ENCODE peak calls at places on chromosomes 3 and 15, in seven cellular contexts. L, R, B, S, Y, W and G are unnamed samples.
A peak's percentile ranks its signal among the peaks of the same experiment; 100 is the strongest.

GRCh38 chr3:114542359-114542758 is 248.5 kb downstream of the TIGIT start:
- DNase-seq in L (no peak), R (no peak), B (no peak), S (no peak), Y (no peak), W (no peak), G (no peak)

GRCh38 chr15:78085928-78086327 is 6.4 kb upstream of the SH2D7 start:
- DNase-seq in L (no peak), R (no peak), B (peak; percentile 85), S (no peak), Y (no peak), W (no peak), G (peak; percentile 79)

GRCh38 chr3:144463916-144464315 is 492.3 kb downstream of the DIPK2A start:
- DNase-seq in L (no peak), R (no peak), B (no peak), S (no peak), Y (no peak), W (no peak), G (no peak)

GRCh38 chr3:17175187-17175839 is 290.6 kb downstream of the PLCL2 start:
- DNase-seq in L (no peak), R (no peak), B (peak; percentile 88), S (no peak), Y (no peak), W (no peak), G (peak; percentile 89)

GRCh38 chr3:6860149-6860548 is 766 bp upstream of the GRM7 start:
- DNase-seq in L (no peak), R (no peak), B (no peak), S (no peak), Y (no peak), W (no peak), G (no peak)

GRCh38 chr15:37490707-37491106 is 390.4 kb upstream of the MEIS2 start:
- DNase-seq in L (no peak), R (no peak), B (no peak), S (no peak), Y (no peak), W (no peak), G (no peak)

GRCh38 chr15:87631093-87631492 is 625.4 kb downstream of the NTRK3 start:
- DNase-seq in L (no peak), R (no peak), B (no peak), S (no peak), Y (no peak), W (no peak), G (peak; percentile 4)

GRCh38 chr3:123147754-123148535 is 53.8 kb upstream of the SEC22A start:
- DNase-seq in L (no peak), R (no peak), B (no peak), S (no peak), Y (peak; percentile 47), W (peak; percentile 51), G (no peak)

GRCh38 chr15:95520511-95520910 is 810.0 kb upstream of the NR2F2 start:
- DNase-seq in L (no peak), R (no peak), B (no peak), S (no peak), Y (no peak), W (no peak), G (no peak)

GRCh38 chr15:55993804-55994539 is 560 bp upstream of the NEDD4 start:
- DNase-seq in L (no peak), R (peak; percentile 39), B (peak; percentile 64), S (no peak), Y (no peak), W (no peak), G (peak; percentile 61)

GRCh38 chr15:28876845-28877185 is 9.0 kb upstream of the APBA2 start:
- DNase-seq in L (no peak), R (no peak), B (no peak), S (no peak), Y (peak; percentile 67), W (no peak), G (no peak)

GRCh38 chr15:96183020-96183926 is 147.2 kb upstream of the NR2F2 start:
- DNase-seq in L (no peak), R (no peak), B (no peak), S (no peak), Y (no peak), W (no peak), G (no peak)

GRCh38 chr15:54066403-54066802 is 88.2 kb downstream of the UNC13C start:
- DNase-seq in L (no peak), R (no peak), B (no peak), S (no peak), Y (no peak), W (no peak), G (no peak)

GRCh38 chr3:101725192-101725889 is 927 bp downstream of the CEP97 start:
- DNase-seq in L (no peak), R (peak; percentile 64), B (peak; percentile 23), S (no peak), Y (no peak), W (no peak), G (peak; percentile 19)

GRCh38 chr3:173912126-173912525 is 514.6 kb downstream of the NLGN1 start:
- DNase-seq in L (no peak), R (no peak), B (no peak), S (no peak), Y (no peak), W (no peak), G (no peak)

GRCh38 chr15:101207867-101208288 is 44.0 kb downstream of the CHSY1 start:
- DNase-seq in L (no peak), R (no peak), B (peak; percentile 91), S (no peak), Y (no peak), W (no peak), G (peak; percentile 81)

GRCh38 chr15:40957581-40958051 is 4.3 kb downstream of the CHAC1 start:
- DNase-seq in L (no peak), R (peak; percentile 12), B (no peak), S (no peak), Y (no peak), W (no peak), G (no peak)

GRCh38 chr3:149648525-149648924 is 9.3 kb downstream of the WWTR1 start:
- DNase-seq in L (no peak), R (no peak), B (no peak), S (no peak), Y (no peak), W (no peak), G (peak; percentile 70)